ENCODE peak calls at places on chromosomes 11 and 22, in ten cellular contexts. R, V, U, E, C, B, I, X, Q and F are unnamed samples.
A peak's percentile ranks its signal among the peaks of the same experiment; 100 is the strongest.

GRCh38 chr11:46363455-46363920 is 16.2 kb downstream of the DGKZ start:
- DNase-seq in R (no peak), V (peak; percentile 79), U (no peak), E (no peak), C (peak; percentile 89), B (peak; percentile 47), I (no peak), X (no peak), Q (no peak), F (peak; percentile 74)

GRCh38 chr11:61585115-61585514 is 4.2 kb upstream of the SYT7 start:
- DNase-seq in R (no peak), V (no peak), U (no peak), E (no peak), C (no peak), B (no peak), I (no peak), X (no peak), Q (no peak), F (no peak)

GRCh38 chr22:37741312-37741795 is 44.5 kb downstream of the TRIOBP start:
- DNase-seq in R (peak; percentile 99), V (no peak), U (peak; percentile 98), E (peak; percentile 27), C (peak; percentile 39), B (peak; percentile 83), I (no peak), X (peak; percentile 82), Q (peak; percentile 99), F (peak; percentile 94)

GRCh38 chr11:74220376-74220775 is 49.3 kb downstream of the PPME1 start:
- DNase-seq in R (no peak), V (no peak), U (no peak), E (no peak), C (no peak), B (no peak), I (no peak), X (no peak), Q (no peak), F (no peak)

GRCh38 chr11:69981119-69981770 is 96.9 kb upstream of the ANO1 start:
- DNase-seq in R (no peak), V (peak; percentile 20), U (no peak), E (peak; percentile 53), C (no peak), B (no peak), I (peak; percentile 11), X (no peak), Q (no peak), F (no peak)

GRCh38 chr11:102293873-102294601 is 23.2 kb upstream of the BIRC3 start:
- DNase-seq in R (no peak), V (no peak), U (no peak), E (peak; percentile 41), C (peak; percentile 80), B (peak; percentile 39), I (peak; percentile 83), X (no peak), Q (peak; percentile 69), F (no peak)

GRCh38 chr11:87425943-87426342 is 388.2 kb downstream of the TMEM135 start:
- DNase-seq in R (no peak), V (no peak), U (no peak), E (no peak), C (peak; percentile 55), B (no peak), I (no peak), X (no peak), Q (no peak), F (no peak)

GRCh38 chr11:59801981-59802638 is 8.5 kb downstream of the MRPL16 start:
- DNase-seq in R (no peak), V (no peak), U (peak; percentile 43), E (peak; percentile 41), C (peak; percentile 53), B (peak; percentile 2), I (no peak), X (no peak), Q (no peak), F (no peak)

GRCh38 chr11:112961751-112962747 is 829 bp downstream of the NCAM1 start:
- DNase-seq in R (no peak), V (peak; percentile 75), U (peak; percentile 52), E (peak; percentile 69), C (no peak), B (no peak), I (no peak), X (peak; percentile 45), Q (peak; percentile 7), F (no peak)

GRCh38 chr11:63017306-63017974 is 1.8 kb upstream of the SLC22A8 start:
- DNase-seq in R (peak; percentile 18), V (no peak), U (no peak), E (peak; percentile 64), C (no peak), B (peak; percentile 4), I (no peak), X (no peak), Q (no peak), F (no peak)

GRCh38 chr22:19567383-19568009 is 43.3 kb upstream of the CLDN5 start:
- DNase-seq in R (no peak), V (no peak), U (no peak), E (no peak), C (no peak), B (no peak), I (no peak), X (no peak), Q (no peak), F (no peak)

GRCh38 chr22:41563051-41563711 is 2.4 kb downstream of the CSDC2 start:
- DNase-seq in R (no peak), V (no peak), U (peak; percentile 88), E (no peak), C (peak; percentile 60), B (peak; percentile 70), I (no peak), X (no peak), Q (peak; percentile 84), F (no peak)

GRCh38 chr11:86156397-86156977 is 87.6 kb upstream of the PICALM start:
- DNase-seq in R (no peak), V (no peak), U (no peak), E (no peak), C (no peak), B (no peak), I (no peak), X (no peak), Q (no peak), F (no peak)

GRCh38 chr11:69166186-69167115 is 10.7 kb downstream of the SMIM38 start:
- DNase-seq in R (no peak), V (peak; percentile 62), U (peak; percentile 64), E (peak; percentile 34), C (peak; percentile 79), B (peak; percentile 84), I (peak; percentile 91), X (no peak), Q (peak; percentile 84), F (no peak)

GRCh38 chr22:48568736-48569330 is 1258.8 kb downstream of the BRD1 start:
- DNase-seq in R (no peak), V (no peak), U (no peak), E (no peak), C (no peak), B (no peak), I (no peak), X (peak; percentile 24), Q (no peak), F (no peak)

DNA sequence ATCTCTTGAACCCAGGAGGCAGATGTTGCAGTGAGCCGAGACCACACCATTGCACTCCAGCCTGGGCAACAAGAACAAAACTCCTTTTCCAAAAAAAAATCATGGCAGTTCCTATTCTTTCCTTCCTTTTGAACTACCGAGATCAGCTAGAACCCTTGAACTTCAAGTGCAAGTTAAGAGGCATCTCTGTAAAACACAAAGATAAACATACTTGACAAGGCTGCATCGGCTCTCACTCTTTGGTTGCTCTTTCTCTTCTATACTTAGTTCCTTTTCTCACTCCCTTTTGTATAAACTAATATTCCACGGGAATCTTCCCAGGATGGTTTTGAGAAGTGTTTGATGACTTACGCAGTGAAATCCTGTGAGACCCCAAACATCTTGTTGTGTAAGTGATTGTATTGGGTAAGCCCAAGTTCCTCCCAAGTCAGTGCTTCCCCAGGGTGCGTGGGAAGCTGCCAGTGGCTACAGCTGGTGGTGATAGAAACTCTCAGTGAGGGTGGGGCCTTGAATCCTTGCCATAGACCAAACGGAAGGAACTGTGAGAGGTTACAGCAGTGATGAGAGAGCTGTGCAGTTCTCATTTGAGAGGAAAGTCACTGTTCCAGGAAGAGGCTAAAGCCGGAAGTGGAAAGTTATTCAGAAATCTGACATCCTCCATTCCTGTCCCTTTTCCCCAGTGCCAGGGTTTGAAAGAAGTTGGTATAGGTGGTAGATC is 24.1 kb upstream of the CDC42EP2 start:
- DNase-seq in R (peak; percentile 99), V (peak; percentile 87), U (peak; percentile 97), E (no peak), C (peak; percentile 41), B (peak; percentile 98), I (no peak), X (peak; percentile 91), Q (peak; percentile 100), F (peak; percentile 97)
- H3K4me3 ChIP-seq in R (no peak overlapping the region), V (no peak overlapping the region), U (no peak overlapping the region), E (no peak overlapping the region), C (no peak overlapping the region), B (no peak overlapping the region), I (no peak overlapping the region), X (peak overlapping the region; percentile 7), Q (no peak overlapping the region), F (no peak overlapping the region)

GRCh38 chr11:26191193-26191592 is 140.7 kb upstream of the ANO3 start:
- DNase-seq in R (no peak), V (no peak), U (no peak), E (no peak), C (no peak), B (no peak), I (no peak), X (no peak), Q (no peak), F (no peak)

GRCh38 chr11:26188559-26188958 is 143.4 kb upstream of the ANO3 start:
- DNase-seq in R (no peak), V (no peak), U (no peak), E (no peak), C (no peak), B (no peak), I (no peak), X (no peak), Q (peak; percentile 77), F (no peak)

GRCh38 chr11:26186389-26186788 is 145.5 kb upstream of the ANO3 start:
- DNase-seq in R (no peak), V (no peak), U (no peak), E (no peak), C (no peak), B (no peak), I (no peak), X (no peak), Q (no peak), F (no peak)

GRCh38 chr11:26187639-26188038 is 144.3 kb upstream of the ANO3 start:
- DNase-seq in R (no peak), V (no peak), U (no peak), E (no peak), C (peak; percentile 36), B (peak; percentile 77), I (no peak), X (no peak), Q (peak; percentile 94), F (no peak)
- H3K27ac ChIP-seq in R (no peak overlapping the region), V (no peak overlapping the region), U (no peak overlapping the region), E (no peak overlapping the region), C (no peak overlapping the region), B (peak overlapping the region; percentile 49), I (no peak overlapping the region), X (no peak overlapping the region), Q (peak overlapping the region; percentile 1), F (no peak overlapping the region)

GRCh38 chr11:130112071-130112830 is 42.6 kb downstream of the APLP2 start:
- DNase-seq in R (no peak), V (no peak), U (no peak), E (no peak), C (no peak), B (no peak), I (no peak), X (no peak), Q (no peak), F (no peak)
- H3K36me3 ChIP-seq in R (peaks cover 40% of the 10 kb centered on the region), V (peaks cover 65% of the 10 kb centered on the region), U (no peaks in the 10 kb centered on the region), E (peaks cover 11% of the 10 kb centered on the region), C (peaks cover 42% of the 10 kb centered on the region), B (no peaks in the 10 kb centered on the region), I (no peaks in the 10 kb centered on the region), X (peaks cover 48% of the 10 kb centered on the region), Q (peaks cover 4% of the 10 kb centered on the region), F (peaks cover 15% of the 10 kb centered on the region)

GRCh38 chr11:3222003-3222855 is 3.6 kb upstream of the MRGPRG start:
- DNase-seq in R (peak; percentile 55), V (peak; percentile 62), U (peak; percentile 11), E (no peak), C (no peak), B (no peak), I (no peak), X (no peak), Q (no peak), F (no peak)
- H3K4me3 ChIP-seq in R (no peak overlapping the region), V (no peak overlapping the region), U (no peak overlapping the region), E (no peak overlapping the region), C (no peak overlapping the region), B (no peak overlapping the region), I (peak overlapping the region; percentile 38), X (no peak overlapping the region), Q (no peak overlapping the region), F (no peak overlapping the region)